ENCODE peak calls at places on chromosome 3, in six cellular contexts. H is RWPE2; P is pancreas; C is CD8-positive, alpha-beta memory T cell; O is GM23248; R is body of pancreas. A is an unnamed sample.

GRCh38 chr3:73100734-73101550 is 39.5 kb downstream of the EBLN2 start:
- DNase-seq in P (peak; percentile 86), R (peak; percentile 86), O (peak; percentile 88), H (no peak), C (peak; percentile 72), A (peak; percentile 81)

GRCh38 chr3:53493997-53494791 is at the start of gene CACNA1D:
- DNase-seq in H (no peak), R (peak; percentile 79), C (no peak), P (peak; percentile 85), O (peak; percentile 42), A (peak; percentile 21)

GRCh38 chr3:8497582-8497981 is 4.0 kb upstream of the LMCD1 start:
- DNase-seq in C (no peak), O (peak; percentile 56), P (no peak), H (no peak), R (no peak), A (no peak)

GRCh38 chr3:151557068-151557467 is 96.2 kb upstream of the IGSF10 start:
- DNase-seq in P (no peak), R (no peak), O (no peak), C (no peak), H (no peak), A (no peak)

GRCh38 chr3:62139957-62140356 is 233.4 kb downstream of the FEZF2 start:
- DNase-seq in P (no peak), C (no peak), R (no peak), H (no peak), O (peak; percentile 28), A (no peak)

GRCh38 chr3:120172070-120172469 is 77.8 kb upstream of the GSK3B start:
- DNase-seq in P (no peak), C (no peak), O (peak; percentile 98), H (no peak), R (no peak), A (peak; percentile 37)

GRCh38 chr3:127396473-127396872 is 108.6 kb upstream of the PRR20G start:
- DNase-seq in C (no peak), P (no peak), O (no peak), R (no peak), H (no peak), A (no peak)

GRCh38 chr3:134449277-134449676 is 36.5 kb downstream of the ANAPC13 start:
- DNase-seq in H (no peak), P (no peak), C (no peak), R (peak; percentile 54), O (peak; percentile 73), A (peak; percentile 67)

GRCh38 chr3:168239287-168239686 is 143.6 kb upstream of the GOLIM4 start:
- DNase-seq in C (no peak), R (no peak), P (no peak), O (no peak), H (no peak), A (no peak)

GRCh38 chr3:8621872-8622271 is 22.7 kb downstream of the SSUH2 start:
- DNase-seq in P (no peak), H (no peak), R (peak; percentile 37), C (no peak), O (peak; percentile 95), A (no peak)

GRCh38 chr3:4394567-4394966 is 72.5 kb downstream of the SUMF1 start:
- DNase-seq in R (no peak), C (no peak), O (no peak), P (no peak), H (no peak), A (no peak)

GRCh38 chr3:142976621-142977398 is 13.3 kb upstream of the PAQR9 start:
- DNase-seq in H (peak; percentile 85), R (peak; percentile 83), O (peak; percentile 96), C (no peak), P (peak; percentile 76), A (peak; percentile 94)

GRCh38 chr3:179653777-179654117 is 907 bp downstream of the USP13 start:
- DNase-seq in P (peak; percentile 59), O (no peak), C (no peak), R (peak; percentile 6), H (no peak), A (no peak)

GRCh38 chr3:129176051-129176450 is 7.6 kb downstream of the CNBP start:
- DNase-seq in H (no peak), P (no peak), R (no peak), C (no peak), O (no peak), A (no peak)

GRCh38 chr3:12503126-12503952 is 19.1 kb downstream of the TSEN2 start:
- DNase-seq in H (no peak), O (no peak), R (peak; percentile 17), P (no peak), C (no peak), A (no peak)

GRCh38 chr3:151203053-151203420 is at the start of gene GPR171:
- DNase-seq in C (peak; percentile 86), H (no peak), R (no peak), P (no peak), O (no peak), A (no peak)

GRCh38 chr3:138349926-138350665 is 1.7 kb downstream of the MRAS start:
- DNase-seq in R (no peak), O (peak; percentile 63), H (no peak), C (no peak), P (no peak), A (no peak)

DNA sequence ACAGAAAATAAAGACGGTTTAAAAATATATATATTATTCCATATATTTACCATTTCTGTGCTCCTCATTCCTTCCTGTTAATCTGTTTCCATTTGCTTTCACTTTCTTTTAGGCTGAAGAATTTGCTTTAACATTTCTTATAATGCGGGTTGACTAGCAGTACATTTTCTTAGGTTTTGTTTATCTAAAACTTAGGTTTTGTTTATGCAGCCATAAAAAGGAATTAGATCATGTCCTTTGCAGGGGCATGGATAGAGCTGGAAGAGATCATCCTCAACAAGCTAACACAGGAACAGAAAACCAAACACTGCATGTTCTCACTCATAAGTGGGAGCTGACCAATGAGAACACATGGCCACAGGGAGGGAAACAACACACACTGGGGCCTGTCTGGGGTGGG is 578.1 kb downstream of the FHIT start:
- DNase-seq in O (no peak), R (no peak), P (no peak), C (no peak), H (no peak), A (no peak)
- H3K4me3 ChIP-seq in O (no peak overlapping the region), R (no peak overlapping the region), P (no peak overlapping the region), C (no peak overlapping the region), H (no peak overlapping the region), A (no peak overlapping the region)

DNA sequence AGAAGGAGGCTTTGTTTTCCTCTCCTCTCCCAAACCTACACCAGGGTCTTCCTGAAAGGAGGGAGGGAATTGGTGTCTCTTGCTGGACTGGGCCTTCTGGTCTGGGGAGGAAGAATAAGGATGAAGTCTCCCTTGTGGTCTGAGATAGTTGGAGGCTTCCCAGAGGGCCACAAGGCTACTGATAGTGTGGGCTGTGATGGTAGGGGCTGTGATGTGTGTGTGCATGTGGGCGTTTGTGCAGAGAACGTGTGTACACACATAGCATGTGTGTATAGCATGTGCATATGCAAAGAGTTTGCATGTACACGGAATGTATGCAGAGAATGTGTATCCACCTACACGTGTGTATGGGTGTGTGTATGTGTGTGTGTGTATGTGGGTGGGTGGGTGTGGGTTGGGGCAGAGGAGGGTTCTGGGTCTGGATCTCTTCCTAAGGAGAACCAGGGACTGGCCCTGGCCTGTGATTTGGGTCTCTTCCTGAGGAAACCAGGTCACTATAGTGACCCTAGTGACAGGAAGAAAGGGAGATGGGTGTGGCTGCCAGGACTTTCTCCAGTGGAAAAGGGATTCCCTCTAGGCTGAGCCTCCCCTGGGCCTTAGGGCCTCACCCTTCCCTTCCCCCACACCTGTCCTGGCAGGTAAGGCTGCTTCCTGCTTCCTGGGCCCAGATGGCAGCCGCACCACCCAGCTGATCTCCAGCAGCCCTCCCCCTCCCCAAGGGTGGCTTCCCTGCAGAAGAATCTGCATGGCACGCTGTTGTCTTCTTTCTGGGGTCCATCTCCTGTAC is 1.7 kb downstream of the FLNB start:
- DNase-seq in C (no peak), H (peak; percentile 85), O (peak; percentile 33), P (peak; percentile 77), R (peak; percentile 84), A (no peak)
- H3K4me1 ChIP-seq in C (peaks cover 31% of the 10 kb centered on the region), H (peaks cover 30% of the 10 kb centered on the region), O (peaks cover 56% of the 10 kb centered on the region), P (peaks cover 26% of the 10 kb centered on the region), R (peaks cover 50% of the 10 kb centered on the region), A (peaks cover 9% of the 10 kb centered on the region)

GRCh38 chr3:171986755-171987535 is 52.4 kb upstream of the FNDC3B start:
- DNase-seq in H (no peak), P (no peak), C (no peak), R (no peak), O (peak; percentile 54), A (no peak)
- H3K27ac ChIP-seq in H (no peak overlapping the region), P (no peak overlapping the region), C (no peak overlapping the region), R (no peak overlapping the region), O (peak overlapping the region; percentile 42), A (no peak overlapping the region)

DNA sequence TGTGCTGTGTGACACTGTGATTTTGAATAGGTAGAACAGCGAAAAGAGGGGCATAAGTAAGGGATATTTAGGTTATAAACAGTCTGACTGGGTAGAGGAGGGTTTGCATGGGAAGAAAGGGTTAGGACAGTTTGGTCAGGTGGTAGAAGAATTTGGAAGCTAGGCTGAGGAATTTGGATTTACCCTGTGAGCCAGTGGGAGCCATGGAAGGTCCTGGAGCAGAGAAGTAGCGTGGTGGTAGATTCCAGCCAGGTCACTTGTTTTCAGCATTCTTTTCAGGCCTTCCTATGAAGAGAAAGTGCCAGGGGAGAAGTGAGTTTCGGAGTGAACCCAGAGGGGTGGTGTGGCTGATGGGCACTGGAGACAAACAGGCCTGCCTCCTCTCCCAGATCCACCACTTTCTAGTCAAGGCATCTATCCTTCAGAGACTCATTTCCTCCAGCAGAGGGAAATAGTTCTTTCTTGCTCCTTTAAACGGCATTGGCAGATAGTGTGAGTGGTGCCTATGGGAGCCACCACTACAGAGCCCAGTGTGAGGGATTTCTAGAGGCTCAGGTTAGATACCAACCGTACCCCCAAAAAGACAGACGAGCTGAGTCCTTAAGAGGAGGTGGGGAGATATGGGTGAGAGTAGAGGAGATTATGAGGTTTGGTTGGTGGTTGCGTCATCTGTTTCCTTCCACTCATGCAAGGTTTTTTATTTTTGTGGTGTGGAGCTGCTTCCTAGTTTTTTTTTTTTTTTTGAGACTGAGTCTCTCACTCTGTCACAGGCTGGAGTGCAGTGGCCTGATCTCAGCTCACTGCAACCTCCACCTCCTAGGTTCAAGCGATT is 21.2 kb downstream of the PXK start:
- DNase-seq in O (peak; percentile 48), R (no peak), P (no peak), H (no peak), C (no peak), A (no peak)
- H3K4me3 ChIP-seq in O (no peak overlapping the region), R (no peak overlapping the region), P (no peak overlapping the region), H (no peak overlapping the region), C (no peak overlapping the region), A (no peak overlapping the region)

A was measured in right cardiac atrium.